ENCODE peak calls at places on chromosomes 16 and 17, in six cellular contexts. S, V, L, F, C and M are unnamed samples.

GRCh38 chr16:23155445-23156049 is 6.3 kb upstream of the USP31 start:
- DNase-seq in S (no peak), V (no peak), L (no peak), F (no peak), C (peak; percentile 26), M (no peak)

GRCh38 chr17:45747907-45748306 is 36.2 kb upstream of the CRHR1 start:
- DNase-seq in S (no peak), V (no peak), L (no peak), F (no peak), C (no peak), M (no peak)

GRCh38 chr16:31875112-31875803 is 1.7 kb downstream of the ZNF267 start:
- DNase-seq in S (no peak), V (peak; percentile 55), L (peak; percentile 37), F (no peak), C (peak; percentile 41), M (no peak)

GRCh38 chr17:62062313-62062712 is 2.8 kb downstream of the MED13 start:
- DNase-seq in S (no peak), V (no peak), L (no peak), F (no peak), C (no peak), M (no peak)

GRCh38 chr17:7111784-7112526 is 2.7 kb downstream of the ASGR2 start:
- DNase-seq in S (no peak), V (no peak), L (no peak), F (no peak), C (no peak), M (no peak)

GRCh38 chr17:58172369-58173071 is 5.7 kb downstream of the OR4D2 start:
- DNase-seq in S (no peak), V (no peak), L (peak; percentile 34), F (peak; percentile 34), C (peak; percentile 46), M (no peak)

GRCh38 chr16:81956213-81956948 is 54.9 kb downstream of the SDR42E1 start:
- DNase-seq in S (no peak), V (no peak), L (peak; percentile 12), F (no peak), C (peak; percentile 34), M (no peak)

GRCh38 chr16:85865-86264 is 7.8 kb downstream of the MPG start:
- DNase-seq in S (no peak), V (peak; percentile 80), L (no peak), F (no peak), C (no peak), M (no peak)

GRCh38 chr17:78997231-78997741 is 12.3 kb downstream of the CANT1 start:
- DNase-seq in S (no peak), V (peak; percentile 40), L (no peak), F (no peak), C (no peak), M (no peak)

GRCh38 chr17:16569358-16569712 is 331 bp upstream of the ZNF287 start:
- DNase-seq in S (no peak), V (no peak), L (no peak), F (no peak), C (no peak), M (no peak)

GRCh38 chr16:53504161-53504663 is 1.2 kb upstream of the AKTIP start:
- DNase-seq in S (no peak), V (peak; percentile 70), L (peak; percentile 48), F (peak; percentile 13), C (peak; percentile 70), M (peak; percentile 36)

GRCh38 chr17:79835953-79836951 is 3.0 kb downstream of the CBX4 start:
- DNase-seq in S (no peak), V (no peak), L (no peak), F (no peak), C (peak; percentile 23), M (no peak)

GRCh38 chr16:24838554-24839266 is 7.1 kb upstream of the SLC5A11 start:
- DNase-seq in S (no peak), V (peak; percentile 34), L (peak; percentile 59), F (no peak), C (peak; percentile 75), M (no peak)

GRCh38 chr17:21252875-21253645 is at the start of gene NATD1:
- DNase-seq in S (peak; percentile 45), V (peak; percentile 91), L (peak; percentile 84), F (peak; percentile 81), C (peak; percentile 85), M (peak; percentile 82)